ENCODE peak calls at places on chromosomes 4 and X, in nine cellular contexts. U is Ammon's horn; W is stimulated activated CD4-positive, alpha-beta T cell treated with anti-CD3 and anti-CD28 coated beads, TNF-alpha, amount 100 ng/mL, for 48 hours; D is anterior cingulate cortex; T is retina; B is HCEC 1CT; I is activated T-helper 1 cell treated with anti-CD3 and anti-CD28 coated beads, Interleukin-2, amount 50 U/mL, for 16 hours; M is activated CD4-positive, alpha-beta T cell treated with anti-CD3 and anti-CD28 coated beads, Interleukin-2, amount 10 ng/mL, durations not matched to agents 7 days and 5 days; E is germinal center. Y is an unnamed sample.

GRCh38 chr4:63430105-63430504 is 979.1 kb downstream of the TECRL start:
- DNase-seq in I (no peak), U (no peak), W (no peak), E (no peak), T (no peak), D (no peak), B (no peak), M (no peak), Y (no peak)

GRCh38 chr4:54227261-54228063 is 1.6 kb upstream of the PDGFRA start:
- DNase-seq in E (no peak), D (no peak), T (peak), I (no peak), U (no peak), B (peak), W (no peak), M (no peak), Y (no peak)

GRCh38 chr4:123986268-123986798 is 589.7 kb downstream of the SPRY1 start:
- DNase-seq in I (no peak), E (no peak), D (no peak), T (no peak), B (peak), M (no peak), W (no peak), U (no peak), Y (no peak)

GRCh38 chr4:128384765-128385164 is 97.2 kb upstream of the PGRMC2 start:
- DNase-seq in D (no peak), E (no peak), U (no peak), M (no peak), I (no peak), W (no peak), T (no peak), B (no peak), Y (no peak)

GRCh38 chrX:86047174-86047991 is at the start of gene CHM:
- DNase-seq in M (peak), B (peak), I (peak), D (no peak), T (peak), W (peak), E (peak), U (peak), Y (no peak)

GRCh38 chrX:11770320-11770719 is 12.3 kb downstream of the MSL3 start:
- DNase-seq in U (peak), D (peak), I (peak), M (peak), W (no peak), T (peak), E (peak), B (peak), Y (peak)

GRCh38 chr4:40196724-40197281 is at the start of gene RHOH:
- DNase-seq in B (no peak), U (no peak), D (no peak), T (peak), E (peak), I (peak), M (peak), W (peak), Y (no peak)

GRCh38 chr4:139227729-139228404 is 50.8 kb upstream of the ELF2 start:
- DNase-seq in B (no peak), M (peak), D (no peak), I (no peak), U (no peak), T (no peak), W (no peak), E (peak), Y (no peak)

GRCh38 chr4:174592985-174593335 is 70.7 kb upstream of the HPGD start:
- DNase-seq in D (no peak), E (no peak), T (no peak), M (no peak), W (no peak), B (peak), U (no peak), I (no peak), Y (no peak)

GRCh38 chr4:4711902-4712301 is 147.6 kb upstream of the MSX1 start:
- DNase-seq in T (no peak), B (no peak), W (no peak), D (no peak), I (no peak), E (no peak), U (no peak), M (no peak), Y (no peak)

GRCh38 chr4:156672924-156673323 is 298.7 kb downstream of the PDGFC start:
- DNase-seq in W (no peak), U (peak), B (no peak), D (no peak), M (no peak), T (no peak), I (no peak), E (no peak), Y (no peak)

GRCh38 chr4:169117591-169118081 is 107.6 kb upstream of the CBR4 start:
- DNase-seq in M (no peak), I (no peak), W (no peak), D (no peak), E (no peak), U (no peak), B (peak), T (no peak), Y (no peak)

GRCh38 chrX:53738370-53738909 is 51.9 kb upstream of the HUWE1 start:
- DNase-seq in D (no peak), E (no peak), B (no peak), W (no peak), M (no peak), T (no peak), I (no peak), U (no peak), Y (no peak)

GRCh38 chr4:59818656-59819055 is 1381.5 kb upstream of the ADGRL3 start:
- DNase-seq in E (no peak), T (no peak), D (no peak), W (no peak), I (no peak), U (peak), M (peak), B (no peak), Y (no peak)

GRCh38 chrX:68488657-68489056 is 10.2 kb upstream of the YIPF6 start:
- DNase-seq in W (no peak), U (no peak), M (no peak), I (no peak), T (no peak), D (no peak), E (no peak), B (no peak), Y (no peak)

GRCh38 chr4:825969-826330 is at the start of gene CPLX1:
- DNase-seq in U (no peak), D (peak), W (no peak), T (no peak), M (no peak), E (peak), B (no peak), I (no peak), Y (no peak)

GRCh38 chr4:147944264-147944663 is 212.4 kb downstream of the ARHGAP10 start:
- DNase-seq in W (no peak), U (no peak), E (no peak), M (no peak), D (no peak), T (no peak), I (no peak), B (no peak), Y (no peak)

GRCh38 chrX:41722816-41723215 is 1.2 kb upstream of the GPR82 start:
- DNase-seq in I (no peak), B (peak), W (no peak), M (no peak), D (no peak), E (no peak), T (no peak), U (no peak), Y (no peak)

GRCh38 chrX:9942086-9942485 is 25.1 kb upstream of the CLDN34 start:
- DNase-seq in D (no peak), U (no peak), I (peak), M (peak), E (no peak), W (peak), T (no peak), B (no peak), Y (no peak)

GRCh38 chr4:105952596-105952995 is 57.3 kb downstream of the NPNT start:
- DNase-seq in E (no peak), B (no peak), T (no peak), M (no peak), I (no peak), W (no peak), D (no peak), U (no peak), Y (no peak)

GRCh38 chr4:40915318-40916217 is 165.8 kb downstream of the NSUN7 start:
- DNase-seq in I (no peak), M (no peak), E (no peak), B (peak), U (no peak), D (no peak), W (no peak), T (no peak), Y (no peak)

GRCh38 chrX:4253092-4253491 is 539.6 kb upstream of the PRKX start:
- DNase-seq in T (no peak), W (no peak), B (no peak), I (no peak), D (no peak), E (no peak), M (no peak), U (no peak), Y (no peak)

GRCh38 chr4:32631824-32632223 is 1911.7 kb downstream of the PCDH7 start:
- DNase-seq in M (no peak), D (no peak), U (no peak), W (no peak), B (no peak), T (no peak), I (no peak), E (no peak), Y (no peak)

GRCh38 chr4:160406426-160406825 is 1303.5 kb downstream of the RAPGEF2 start:
- DNase-seq in W (no peak), M (no peak), T (no peak), U (no peak), B (no peak), D (no peak), I (no peak), E (no peak), Y (no peak)

Y was measured in hypothalamus.